ENCODE peak calls at places on chromosomes 5 and 9, in seven cellular contexts. S, U, R, M, J, I and P are unnamed samples.

GRCh38 chr9:21135736-21136135 is 5.9 kb downstream of the IFNW1 start:
- DNase-seq in S (no peak), I (no peak), J (no peak), M (no peak), R (no peak), U (no peak), P (no peak)

GRCh38 chr5:96673127-96673526 is 11.0 kb downstream of the CAST start:
- DNase-seq in S (no peak), I (no peak), M (no peak), U (no peak), R (no peak), J (no peak), P (no peak)

GRCh38 chr5:147382776-147383175 is 127.1 kb downstream of the DPYSL3 start:
- DNase-seq in R (no peak), S (no peak), I (no peak), J (no peak), U (no peak), M (no peak), P (no peak)

GRCh38 chr5:138696501-138696900 is 56.7 kb upstream of the CTNNA1 start:
- DNase-seq in M (no peak), I (no peak), U (no peak), J (peak), S (no peak), R (peak), P (no peak)

GRCh38 chr5:151617841-151618710 is 26.9 kb upstream of the FAT2 start:
- DNase-seq in M (no peak), J (no peak), R (no peak), I (no peak), U (no peak), S (no peak), P (no peak)

GRCh38 chr5:63957617-63958016 is 4.6 kb downstream of the HTR1A start:
- DNase-seq in S (no peak), J (no peak), M (no peak), I (no peak), U (no peak), R (no peak), P (no peak)

GRCh38 chr5:5089895-5090649 is 50.1 kb upstream of the ADAMTS16 start:
- DNase-seq in R (no peak), U (no peak), I (no peak), S (no peak), M (no peak), J (no peak), P (no peak)

GRCh38 chr9:136625101-136626065 is 37.3 kb upstream of the EGFL7 start:
- DNase-seq in R (no peak), I (peak), U (no peak), S (peak), M (no peak), J (peak), P (peak)

GRCh38 chr9:107707419-107707837 is 217.9 kb upstream of the KLF4 start:
- DNase-seq in S (no peak), M (no peak), J (no peak), R (peak), U (no peak), I (no peak), P (no peak)

GRCh38 chr9:130537346-130538050 is 41.9 kb upstream of the FUBP3 start:
- DNase-seq in M (no peak), J (no peak), S (no peak), U (no peak), R (no peak), I (no peak), P (peak)

GRCh38 chr5:39399135-39400036 is 25.4 kb downstream of the DAB2 start:
- DNase-seq in J (no peak), U (no peak), R (peak), S (no peak), I (no peak), M (peak), P (peak)

GRCh38 chr5:88089757-88090390 is 178.8 kb downstream of the TMEM161B start:
- DNase-seq in U (no peak), S (no peak), M (no peak), J (no peak), R (no peak), I (no peak), P (no peak)

GRCh38 chr5:113330533-113331200 is 104.1 kb downstream of the TSSK1B start:
- DNase-seq in I (no peak), M (peak), R (no peak), J (peak), S (peak), U (peak), P (peak)